ENCODE peak calls at places on chromosome 10, in nine cellular contexts. One of them, this sample, is unnamed.

GRCh38 chr10:128873408-128873807 is 593.6 kb upstream of the MGMT start:
- DNase-seq in GM23338: no peak
- DNase-seq in MM.1S: no peak
- DNase-seq in astrocyte: no peak
- DNase-seq in mammary epithelial cell: no peak
- DNase-seq in hepatocyte: no peak
- DNase-seq in fibroblast of lung: no peak
- DNase-seq in neuronal stem cell: no peak
- DNase-seq in IMR-90: no peak
- DNase-seq in this sample: no peak

GRCh38 chr10:78759448-78760120 is 309.2 kb upstream of the ZMIZ1 start:
- DNase-seq in GM23338: no peak
- DNase-seq in MM.1S: no peak
- DNase-seq in astrocyte: no peak
- DNase-seq in mammary epithelial cell: no peak
- DNase-seq in hepatocyte: no peak
- DNase-seq in fibroblast of lung: no peak
- DNase-seq in neuronal stem cell: no peak
- DNase-seq in IMR-90: no peak
- DNase-seq in this sample: no peak

GRCh38 chr10:120607710-120608703 is 151.0 kb downstream of the PLPP4 start:
- DNase-seq in GM23338: no peak
- DNase-seq in MM.1S: peak
- DNase-seq in astrocyte: peak
- DNase-seq in mammary epithelial cell: peak
- DNase-seq in hepatocyte: no peak
- DNase-seq in fibroblast of lung: peak
- DNase-seq in neuronal stem cell: no peak
- DNase-seq in IMR-90: no peak
- DNase-seq in this sample: no peak

GRCh38 chr10:122746408-122746807 is 46.8 kb upstream of the C10orf120 start:
- DNase-seq in GM23338: no peak
- DNase-seq in MM.1S: no peak
- DNase-seq in astrocyte: no peak
- DNase-seq in mammary epithelial cell: peak
- DNase-seq in hepatocyte: no peak
- DNase-seq in fibroblast of lung: no peak
- DNase-seq in neuronal stem cell: no peak
- DNase-seq in IMR-90: no peak
- DNase-seq in this sample: no peak

GRCh38 chr10:52652431-52653220 is 120.0 kb downstream of the MBL2 start:
- DNase-seq in GM23338: no peak
- DNase-seq in MM.1S: no peak
- DNase-seq in astrocyte: peak
- DNase-seq in mammary epithelial cell: no peak
- DNase-seq in hepatocyte: no peak
- DNase-seq in fibroblast of lung: peak
- DNase-seq in neuronal stem cell: no peak
- DNase-seq in IMR-90: no peak
- DNase-seq in this sample: no peak

GRCh38 chr10:120735773-120736371 is 115.3 kb upstream of the WDR11 start:
- DNase-seq in GM23338: peak
- DNase-seq in MM.1S: peak
- DNase-seq in astrocyte: no peak
- DNase-seq in mammary epithelial cell: peak
- DNase-seq in hepatocyte: peak
- DNase-seq in fibroblast of lung: peak
- DNase-seq in neuronal stem cell: no peak
- DNase-seq in IMR-90: peak
- DNase-seq in this sample: peak

GRCh38 chr10:63114031-63114814 is 18.9 kb upstream of the NRBF2 start:
- DNase-seq in GM23338: no peak
- DNase-seq in MM.1S: no peak
- DNase-seq in astrocyte: peak
- DNase-seq in mammary epithelial cell: peak
- DNase-seq in hepatocyte: peak
- DNase-seq in fibroblast of lung: peak
- DNase-seq in neuronal stem cell: no peak
- DNase-seq in IMR-90: peak
- DNase-seq in this sample: peak

GRCh38 chr10:93458821-93459257 is 23.3 kb downstream of the MYOF start:
- DNase-seq in GM23338: peak
- DNase-seq in MM.1S: no peak
- DNase-seq in astrocyte: peak
- DNase-seq in mammary epithelial cell: peak
- DNase-seq in hepatocyte: peak
- DNase-seq in fibroblast of lung: peak
- DNase-seq in neuronal stem cell: no peak
- DNase-seq in IMR-90: peak
- DNase-seq in this sample: peak

GRCh38 chr10:102633848-102634247 is 10.4 kb upstream of the TRIM8 start:
- DNase-seq in GM23338: no peak
- DNase-seq in MM.1S: no peak
- DNase-seq in astrocyte: no peak
- DNase-seq in mammary epithelial cell: no peak
- DNase-seq in hepatocyte: no peak
- DNase-seq in fibroblast of lung: no peak
- DNase-seq in neuronal stem cell: no peak
- DNase-seq in IMR-90: no peak
- DNase-seq in this sample: no peak

GRCh38 chr10:59360605-59361515 is 1.5 kb downstream of the FAM13C start:
- DNase-seq in GM23338: no peak
- DNase-seq in MM.1S: no peak
- DNase-seq in astrocyte: peak
- DNase-seq in mammary epithelial cell: peak
- DNase-seq in hepatocyte: no peak
- DNase-seq in fibroblast of lung: peak
- DNase-seq in neuronal stem cell: no peak
- DNase-seq in IMR-90: no peak
- DNase-seq in this sample: no peak

GRCh38 chr10:131016556-131016955 is 295.0 kb downstream of the TCERG1L start:
- DNase-seq in GM23338: no peak
- DNase-seq in MM.1S: no peak
- DNase-seq in astrocyte: no peak
- DNase-seq in mammary epithelial cell: no peak
- DNase-seq in hepatocyte: no peak
- DNase-seq in fibroblast of lung: no peak
- DNase-seq in neuronal stem cell: no peak
- DNase-seq in IMR-90: no peak
- DNase-seq in this sample: no peak

GRCh38 chr10:131203456-131204357 is 107.8 kb downstream of the TCERG1L start:
- DNase-seq in GM23338: no peak
- DNase-seq in MM.1S: no peak
- DNase-seq in astrocyte: no peak
- DNase-seq in mammary epithelial cell: no peak
- DNase-seq in hepatocyte: no peak
- DNase-seq in fibroblast of lung: no peak
- DNase-seq in neuronal stem cell: no peak
- DNase-seq in IMR-90: no peak
- DNase-seq in this sample: no peak

GRCh38 chr10:121165276-121165675 is 314.1 kb downstream of the WDR11 start:
- DNase-seq in GM23338: no peak
- DNase-seq in MM.1S: no peak
- DNase-seq in astrocyte: peak
- DNase-seq in mammary epithelial cell: peak
- DNase-seq in hepatocyte: no peak
- DNase-seq in fibroblast of lung: peak
- DNase-seq in neuronal stem cell: no peak
- DNase-seq in IMR-90: no peak
- DNase-seq in this sample: no peak

GRCh38 chr10:94042001-94042813 is 48.5 kb downstream of the PLCE1 start:
- DNase-seq in GM23338: peak
- DNase-seq in MM.1S: no peak
- DNase-seq in astrocyte: peak
- DNase-seq in mammary epithelial cell: peak
- DNase-seq in hepatocyte: peak
- DNase-seq in fibroblast of lung: peak
- DNase-seq in neuronal stem cell: no peak
- DNase-seq in IMR-90: peak
- DNase-seq in this sample: peak

DNA sequence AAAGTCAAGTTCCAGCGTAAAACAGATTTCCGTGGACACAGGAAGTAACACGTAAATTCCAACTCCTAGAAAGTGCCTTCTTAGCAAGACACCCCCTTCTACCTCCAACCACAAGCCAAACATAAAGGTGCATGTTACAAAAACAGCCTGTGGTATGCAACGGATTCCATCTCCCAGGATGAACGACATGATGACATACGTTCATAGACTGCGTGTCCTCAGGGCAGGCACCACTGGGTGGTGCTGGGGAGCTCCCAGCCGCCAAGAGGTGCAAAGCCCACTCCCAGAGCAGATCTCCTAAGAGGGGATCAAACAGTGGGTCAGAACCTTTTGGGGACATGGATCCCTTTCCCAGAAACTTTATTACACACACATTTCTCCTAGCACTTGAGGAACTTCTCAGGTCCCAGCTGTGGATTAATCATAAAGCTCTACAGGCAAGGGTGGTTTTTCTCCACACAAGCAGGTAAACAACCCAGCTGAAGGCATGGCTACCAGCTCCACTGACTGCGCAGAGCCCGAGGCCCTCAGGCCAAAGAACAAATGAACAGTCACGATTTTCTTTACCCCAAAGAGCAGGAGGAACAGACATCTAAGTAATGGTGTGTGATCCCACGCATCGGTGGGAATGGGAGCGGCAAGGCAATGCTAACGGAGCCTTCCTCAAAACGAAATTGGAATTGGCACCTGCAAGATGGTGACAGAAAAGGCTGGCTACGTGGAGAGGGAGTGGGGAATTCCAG is 13.8 kb downstream of the PSAP start:
- DNase-seq in GM23338: peak
- DNase-seq in MM.1S: no peak
- DNase-seq in astrocyte: no peak
- DNase-seq in mammary epithelial cell: peak
- DNase-seq in hepatocyte: no peak
- DNase-seq in fibroblast of lung: peak
- DNase-seq in neuronal stem cell: no peak
- DNase-seq in IMR-90: no peak
- DNase-seq in this sample: peak
- H3K4me2 ChIP-seq in GM23338: no peak
- H3K4me2 ChIP-seq in MM.1S: no peak
- H3K4me2 ChIP-seq in astrocyte: peak
- H3K4me2 ChIP-seq in mammary epithelial cell: peak
- H3K4me2 ChIP-seq in hepatocyte: no peak
- H3K4me2 ChIP-seq in fibroblast of lung: no peak
- H3K4me2 ChIP-seq in neuronal stem cell: no peak
- H3K4me2 ChIP-seq in IMR-90: no peak
- H3K4me2 ChIP-seq in this sample: peak

GRCh38 chr10:54728511-54728910 is 72.5 kb downstream of the PCDH15 start:
- DNase-seq in GM23338: no peak
- DNase-seq in MM.1S: no peak
- DNase-seq in astrocyte: no peak
- DNase-seq in mammary epithelial cell: no peak
- DNase-seq in hepatocyte: no peak
- DNase-seq in fibroblast of lung: no peak
- DNase-seq in neuronal stem cell: no peak
- DNase-seq in IMR-90: no peak
- DNase-seq in this sample: no peak
- H3K4me2 ChIP-seq in GM23338: no peak
- H3K4me2 ChIP-seq in MM.1S: no peak
- H3K4me2 ChIP-seq in astrocyte: no peak
- H3K4me2 ChIP-seq in mammary epithelial cell: no peak
- H3K4me2 ChIP-seq in hepatocyte: no peak
- H3K4me2 ChIP-seq in fibroblast of lung: no peak
- H3K4me2 ChIP-seq in neuronal stem cell: no peak
- H3K4me2 ChIP-seq in IMR-90: no peak
- H3K4me2 ChIP-seq in this sample: no peak

GRCh38 chr10:96511044-96511945 is 2.4 kb downstream of the TLL2 start:
- DNase-seq in GM23338: peak
- DNase-seq in MM.1S: no peak
- DNase-seq in astrocyte: no peak
- DNase-seq in mammary epithelial cell: peak
- DNase-seq in hepatocyte: peak
- DNase-seq in fibroblast of lung: no peak
- DNase-seq in neuronal stem cell: no peak
- DNase-seq in IMR-90: peak
- DNase-seq in this sample: peak

GRCh38 chr10:96516337-96516736 is 2.6 kb upstream of the TLL2 start:
- DNase-seq in GM23338: no peak
- DNase-seq in MM.1S: no peak
- DNase-seq in astrocyte: no peak
- DNase-seq in mammary epithelial cell: no peak
- DNase-seq in hepatocyte: no peak
- DNase-seq in fibroblast of lung: no peak
- DNase-seq in neuronal stem cell: no peak
- DNase-seq in IMR-90: no peak
- DNase-seq in this sample: no peak

GRCh38 chr10:96513686-96514551 is at the start of gene TLL2:
- DNase-seq in GM23338: peak
- DNase-seq in MM.1S: peak
- DNase-seq in astrocyte: peak
- DNase-seq in mammary epithelial cell: peak
- DNase-seq in hepatocyte: peak
- DNase-seq in fibroblast of lung: peak
- DNase-seq in neuronal stem cell: peak
- DNase-seq in IMR-90: peak
- DNase-seq in this sample: peak

GRCh38 chr10:96512524-96512991 is 1.2 kb downstream of the TLL2 start:
- DNase-seq in GM23338: peak
- DNase-seq in MM.1S: no peak
- DNase-seq in astrocyte: no peak
- DNase-seq in mammary epithelial cell: no peak
- DNase-seq in hepatocyte: peak
- DNase-seq in fibroblast of lung: peak
- DNase-seq in neuronal stem cell: no peak
- DNase-seq in IMR-90: peak
- DNase-seq in this sample: no peak

DNA sequence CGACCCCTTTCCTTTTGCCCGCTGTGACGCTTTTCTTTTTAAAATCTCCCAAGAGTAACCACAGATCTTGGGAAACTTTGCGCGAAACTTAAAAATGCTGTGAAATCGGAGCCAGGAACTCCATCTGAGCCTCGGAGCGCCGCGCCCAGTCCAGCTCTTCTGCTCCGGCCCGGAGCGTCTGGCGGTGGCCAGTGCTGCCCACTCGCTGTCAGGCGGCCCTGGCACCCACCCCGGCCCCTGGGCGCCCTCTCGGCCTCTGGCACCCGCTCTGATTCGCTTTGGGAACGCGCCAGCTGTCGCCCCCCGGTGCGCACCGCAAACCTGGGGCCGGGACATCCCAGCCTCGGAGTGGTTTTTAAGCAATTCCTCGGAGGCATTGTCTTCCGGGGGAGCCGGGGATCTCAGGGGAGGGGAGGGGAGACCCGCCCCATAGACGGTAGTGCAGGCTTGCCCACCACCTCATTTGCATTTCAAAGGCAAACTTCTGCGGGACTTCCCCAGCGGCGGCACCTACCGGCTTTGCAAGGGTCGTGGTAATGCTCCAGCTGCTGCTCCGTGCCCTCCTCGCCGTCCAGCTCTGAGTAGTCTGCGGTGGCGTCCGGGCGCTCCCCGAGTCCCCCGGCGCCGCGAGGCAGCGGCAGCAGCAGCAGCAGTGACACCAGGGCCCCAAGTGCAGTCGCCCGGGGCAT is 585 bp downstream of the TLL2 start:
- DNase-seq in GM23338: peak
- DNase-seq in MM.1S: no peak
- DNase-seq in astrocyte: no peak
- DNase-seq in mammary epithelial cell: no peak
- DNase-seq in hepatocyte: peak
- DNase-seq in fibroblast of lung: peak
- DNase-seq in neuronal stem cell: no peak
- DNase-seq in IMR-90: peak
- DNase-seq in this sample: no peak
- H3K4me2 ChIP-seq in GM23338: peak
- H3K4me2 ChIP-seq in MM.1S: peak
- H3K4me2 ChIP-seq in astrocyte: peak
- H3K4me2 ChIP-seq in mammary epithelial cell: peak
- H3K4me2 ChIP-seq in hepatocyte: peak
- H3K4me2 ChIP-seq in fibroblast of lung: peak
- H3K4me2 ChIP-seq in neuronal stem cell: peak
- H3K4me2 ChIP-seq in IMR-90: peak
- H3K4me2 ChIP-seq in this sample: peak

GRCh38 chr10:104351919-104352318 is 1.7 kb upstream of the CFAP58 start:
- DNase-seq in GM23338: no peak
- DNase-seq in MM.1S: peak
- DNase-seq in astrocyte: no peak
- DNase-seq in mammary epithelial cell: no peak
- DNase-seq in hepatocyte: no peak
- DNase-seq in fibroblast of lung: no peak
- DNase-seq in neuronal stem cell: no peak
- DNase-seq in IMR-90: no peak
- DNase-seq in this sample: no peak
- H3K4me2 ChIP-seq in GM23338: no peak
- H3K4me2 ChIP-seq in MM.1S: peak
- H3K4me2 ChIP-seq in astrocyte: no peak
- H3K4me2 ChIP-seq in mammary epithelial cell: peak
- H3K4me2 ChIP-seq in hepatocyte: no peak
- H3K4me2 ChIP-seq in fibroblast of lung: peak
- H3K4me2 ChIP-seq in neuronal stem cell: no peak
- H3K4me2 ChIP-seq in IMR-90: no peak
- H3K4me2 ChIP-seq in this sample: no peak

This sample was measured in A549.